ENCODE peak calls at places on chromosome X, in five cellular contexts. C is HCT116, Z is endodermal cell, V is heart right ventricle, L is cardiac muscle cell. T is an unnamed sample.

GRCh38 chrX:108511721-108512120 is 72.1 kb downstream of the COL4A5 start:
- DNase-seq in C (no peak), Z (no peak), V (no peak), L (peak), T (no peak)

GRCh38 chrX:128408842-128409241 is 356.6 kb upstream of the ACTRT1 start:
- DNase-seq in C (no peak), Z (no peak), V (no peak), L (no peak), T (no peak)

GRCh38 chrX:298993-299392 is 17.8 kb downstream of the PLCXD1 start:
- DNase-seq in C (no peak), Z (no peak), V (no peak), L (no peak), T (no peak)

GRCh38 chrX:135421932-135422809 is at the start of gene SMIM10L2A:
- DNase-seq in C (no peak), Z (peak), V (no peak), L (no peak), T (no peak)

GRCh38 chrX:42818151-42818921 is 40.4 kb upstream of the PPP1R2C start:
- DNase-seq in C (no peak), Z (peak), V (no peak), L (no peak), T (no peak)

GRCh38 chrX:1450381-1451161 is 2.1 kb downstream of the ASMTL start:
- DNase-seq in C (no peak), Z (peak), V (no peak), L (no peak), T (no peak)

GRCh38 chrX:13938053-13938765 is 91.5 kb downstream of the GEMIN8 start:
- DNase-seq in C (no peak), Z (peak), V (peak), L (peak), T (no peak)

GRCh38 chrX:19225906-19226305 is 103.6 kb upstream of the ADGRG2 start:
- DNase-seq in C (no peak), Z (peak), V (no peak), L (peak), T (peak)

GRCh38 chrX:46582325-46582724 is 8.8 kb downstream of the CHST7 start:
- DNase-seq in C (peak), Z (no peak), V (no peak), L (peak), T (peak)

GRCh38 chrX:23901805-23902204 is 5.9 kb downstream of the APOO start:
- DNase-seq in C (peak), Z (peak), V (peak), L (peak), T (peak)

GRCh38 chrX:15336023-15336413 is 695 bp upstream of the PIGA start:
- DNase-seq in C (no peak), Z (no peak), V (no peak), L (peak), T (peak)

GRCh38 chrX:117972681-117973080 is 143.9 kb downstream of the KLHL13 start:
- DNase-seq in C (no peak), Z (peak), V (peak), L (no peak), T (no peak)

GRCh38 chrX:51614353-51614752 is 4.4 kb downstream of the CENPVL3 start:
- DNase-seq in C (peak), Z (peak), V (no peak), L (peak), T (peak)

GRCh38 chrX:84182521-84182920 is 5.5 kb downstream of the RPS6KA6 start:
- DNase-seq in C (no peak), Z (no peak), V (no peak), L (no peak), T (no peak)

GRCh38 chrX:112612558-112612957 is 67.2 kb downstream of the LHFPL1 start:
- DNase-seq in C (no peak), Z (no peak), V (no peak), L (no peak), T (no peak)

GRCh38 chrX:115400960-115401359 is 111.4 kb downstream of the LUZP4 start:
- DNase-seq in C (no peak), Z (peak), V (no peak), L (no peak), T (no peak)

GRCh38 chrX:151151668-151152267 is 24.6 kb upstream of the GPR50 start:
- DNase-seq in C (peak), Z (peak), V (peak), L (peak), T (peak)

GRCh38 chrX:15468036-15468435 is 25.1 kb downstream of the PIR start:
- DNase-seq in C (no peak), Z (peak), V (no peak), L (peak), T (peak)

GRCh38 chrX:45322382-45322781 is 121.7 kb upstream of the DIPK2B start:
- DNase-seq in C (peak), Z (peak), V (peak), L (peak), T (peak)

GRCh38 chrX:121782976-121783375 is 735.6 kb downstream of the GLUD2 start:
- DNase-seq in C (no peak), Z (no peak), V (no peak), L (no peak), T (no peak)

GRCh38 chrX:136806891-136807410 is 26.2 kb upstream of the ARHGEF6 start:
- DNase-seq in C (no peak), Z (no peak), V (no peak), L (no peak), T (no peak)

GRCh38 chrX:70171636-70172035 is 5.6 kb upstream of the DGAT2L6 start:
- DNase-seq in C (no peak), Z (no peak), V (no peak), L (no peak), T (peak)

GRCh38 chrX:24842486-24842885 is 148.8 kb downstream of the POLA1 start:
- DNase-seq in C (no peak), Z (no peak), V (no peak), L (no peak), T (no peak)

GRCh38 chrX:65874110-65874509 is 165.8 kb downstream of the VSIG4 start:
- DNase-seq in C (no peak), Z (peak), V (no peak), L (no peak), T (no peak)

GRCh38 chrX:138082881-138083280 is 517.0 kb downstream of the ZIC3 start:
- DNase-seq in C (no peak), Z (no peak), V (no peak), L (no peak), T (peak)

GRCh38 chrX:39577976-39578962 is 519.5 kb downstream of the BCOR start:
- DNase-seq in C (no peak), Z (no peak), V (peak), L (peak), T (no peak)

GRCh38 chrX:117095393-117095792 is 632.6 kb upstream of the CT83 start:
- DNase-seq in C (no peak), Z (no peak), V (no peak), L (no peak), T (no peak)

GRCh38 chrX:139828037-139828436 is 104.8 kb downstream of the ATP11C start:
- DNase-seq in C (no peak), Z (no peak), V (no peak), L (no peak), T (peak)

GRCh38 chrX:68989865-68990606 is 161.2 kb downstream of the EFNB1 start:
- DNase-seq in C (no peak), Z (peak), V (peak), L (peak), T (no peak)

GRCh38 chrX:109830704-109831206 is 97.7 kb upstream of the ACSL4 start:
- DNase-seq in C (no peak), Z (no peak), V (no peak), L (peak), T (peak)

GRCh38 chrX:24260827-24261550 is 52.9 kb downstream of the SUPT20HL2 start:
- DNase-seq in C (no peak), Z (no peak), V (peak), L (peak), T (no peak)

GRCh38 chrX:619812-620493 is 10.6 kb upstream of the SHOX start:
- DNase-seq in C (no peak), Z (peak), V (no peak), L (no peak), T (no peak)

GRCh38 chrX:47158131-47158530 is 13.1 kb downstream of the RBM10 start:
- DNase-seq in C (no peak), Z (peak), V (no peak), L (no peak), T (no peak)

GRCh38 chrX:140299411-140299810 is 205.5 kb downstream of the SOX3 start:
- DNase-seq in C (no peak), Z (no peak), V (no peak), L (no peak), T (no peak)

DNA sequence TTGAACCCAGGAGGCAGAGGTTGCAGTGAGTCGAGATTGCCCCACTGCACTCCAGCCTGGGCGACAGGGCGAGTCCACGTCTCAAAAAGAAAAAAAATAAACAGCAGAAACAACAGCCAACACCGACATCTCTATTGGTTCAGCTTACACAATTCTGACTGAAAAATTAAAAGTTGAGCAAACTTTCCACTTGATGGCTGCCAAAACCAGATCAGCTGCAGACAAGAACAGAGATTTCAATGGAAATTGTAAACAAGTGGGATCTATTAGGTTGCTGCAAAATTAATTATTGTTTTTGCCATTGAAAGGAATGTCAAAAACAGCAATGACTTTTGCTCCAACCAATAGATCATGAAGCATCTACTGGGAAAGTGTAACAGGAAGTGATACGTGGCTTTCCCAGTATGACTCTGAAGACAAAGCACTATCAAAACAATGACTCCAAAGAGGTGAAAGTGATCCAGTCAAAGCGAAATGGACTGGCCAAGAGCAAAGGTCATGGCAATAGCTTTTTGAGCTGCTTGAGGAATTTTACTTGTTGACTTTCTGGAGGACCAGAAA is 26.3 kb downstream of the UPF3B start:
- DNase-seq in C (no peak), Z (no peak), V (no peak), L (peak), T (peak)
- H3K4me3 ChIP-seq in C (no peak), Z (no peak), V (no peak), L (no peak), T (no peak)

GRCh38 chrX:123210252-123210651 is 26.2 kb downstream of the GRIA3 start:
- DNase-seq in C (no peak), Z (no peak), V (no peak), L (no peak), T (no peak)
- TF ChIP-seq CTCF in C (no peak), Z (no peak), V (no peak), L (no peak), T (no peak)

GRCh38 chrX:152958047-152958446 is 35.9 kb downstream of the PNMA5 start:
- DNase-seq in C (no peak), Z (no peak), V (no peak), L (peak), T (no peak)
- H3K4me3 ChIP-seq in C (peak), Z (no peak), V (peak), L (no peak), T (no peak)

GRCh38 chrX:123222920-123223319 is 38.8 kb downstream of the GRIA3 start:
- DNase-seq in C (no peak), Z (no peak), V (no peak), L (no peak), T (no peak)
- TF ChIP-seq CTCF in C (no peak), Z (no peak), V (no peak), L (no peak), T (no peak)

GRCh38 chrX:154488336-154489075 is 1.9 kb downstream of the SLC10A3 start:
- DNase-seq in C (no peak), Z (no peak), V (no peak), L (no peak), T (no peak)
- H3K4me3 ChIP-seq in C (no peak), Z (no peak), V (no peak), L (no peak), T (no peak)

GRCh38 chrX:149871940-149872339 is 9.0 kb upstream of the MAGEA8 start:
- DNase-seq in C (peak), Z (peak), V (peak), L (peak), T (peak)
- TF ChIP-seq CTCF in C (peak), Z (peak), V (peak), L (peak), T (peak)

DNA sequence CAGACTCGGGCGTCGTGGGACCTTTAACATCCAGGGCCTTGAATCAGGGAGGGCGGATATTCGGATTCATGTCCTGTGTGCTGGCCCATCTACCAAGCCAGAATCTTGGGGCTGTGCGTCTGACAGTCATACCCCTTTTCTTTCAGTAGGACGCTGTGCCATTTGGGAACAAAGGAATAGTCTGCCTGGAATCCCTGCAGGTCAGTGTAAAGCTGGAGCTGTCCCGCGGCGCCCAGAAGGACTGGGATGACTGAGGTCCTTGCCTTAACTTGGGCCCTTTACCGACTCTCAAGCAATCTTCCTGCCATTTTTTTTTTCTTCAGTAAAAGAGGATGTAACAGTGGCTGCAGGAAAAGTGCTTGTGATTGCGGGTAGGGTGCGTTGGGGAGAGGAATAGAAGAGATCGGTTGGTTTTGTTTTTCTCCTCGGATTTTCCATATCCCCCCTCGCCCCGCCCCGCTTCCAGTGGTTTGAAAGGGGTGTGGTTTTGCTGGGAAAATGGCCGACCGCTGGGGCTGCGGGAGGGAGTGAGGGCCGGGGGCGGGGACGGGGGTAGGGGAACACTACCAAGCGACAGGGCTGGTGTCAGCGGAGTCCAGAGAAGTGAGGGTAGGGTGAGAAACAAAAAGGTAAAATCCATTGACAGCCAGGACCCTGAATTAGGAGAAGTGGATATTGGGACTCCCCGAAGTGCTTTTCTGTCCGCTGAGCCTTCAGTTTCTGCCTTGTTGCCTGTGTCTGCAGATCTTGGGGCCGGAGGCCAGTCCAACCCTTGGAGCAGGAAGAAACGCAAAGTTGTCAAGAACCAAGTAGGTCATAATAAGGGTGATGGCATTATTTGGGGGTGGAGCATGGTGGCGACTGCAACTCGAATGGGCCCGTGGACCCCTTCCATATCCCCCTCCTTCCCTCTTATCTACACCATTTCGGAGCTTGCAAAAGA is 749 bp downstream of the ARMCX1 start:
- DNase-seq in C (no peak), Z (peak), V (peak), L (peak), T (peak)
- H3K4me3 ChIP-seq in C (no peak), Z (peak), V (peak), L (peak), T (peak)

DNA sequence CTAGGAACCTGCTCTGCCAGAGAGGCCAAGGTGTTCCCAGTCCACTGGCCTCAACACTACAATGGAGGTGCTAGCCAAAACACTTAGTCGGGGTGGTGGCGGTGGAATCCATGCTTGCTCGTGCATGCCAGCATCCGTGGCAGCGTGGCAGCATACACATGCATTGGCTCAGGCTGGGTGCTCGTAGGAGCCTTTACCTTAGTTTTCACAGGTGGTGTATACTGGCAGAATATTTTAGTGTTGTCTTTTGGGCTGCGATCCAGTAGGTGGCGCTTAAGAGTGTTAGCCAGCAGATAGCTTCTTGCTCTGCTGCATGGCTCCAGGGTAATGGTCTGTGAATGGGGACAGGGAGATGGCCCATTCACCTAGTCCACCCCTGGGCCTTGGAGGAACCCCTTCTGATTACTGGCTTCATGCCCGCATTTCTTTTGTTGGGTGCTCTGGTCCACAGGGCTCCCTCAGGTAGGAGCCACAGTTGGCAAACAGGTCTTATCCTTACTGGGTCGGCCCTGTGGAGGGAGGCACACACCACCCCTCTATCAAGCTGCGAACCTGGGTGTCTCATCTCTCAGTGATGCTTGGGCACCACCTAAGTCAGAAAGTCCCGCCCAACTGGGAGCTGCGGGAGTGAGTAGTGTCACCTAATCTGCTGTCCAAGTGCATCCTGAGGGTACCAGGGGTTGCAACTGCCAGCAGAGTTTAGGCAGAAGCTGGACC is 40.0 kb downstream of the RIPPLY1 start:
- DNase-seq in C (peak), Z (peak), V (no peak), L (peak), T (peak)
- TF ChIP-seq CTCF in C (peak), Z (peak), V (peak), L (peak), T (peak)

DNA sequence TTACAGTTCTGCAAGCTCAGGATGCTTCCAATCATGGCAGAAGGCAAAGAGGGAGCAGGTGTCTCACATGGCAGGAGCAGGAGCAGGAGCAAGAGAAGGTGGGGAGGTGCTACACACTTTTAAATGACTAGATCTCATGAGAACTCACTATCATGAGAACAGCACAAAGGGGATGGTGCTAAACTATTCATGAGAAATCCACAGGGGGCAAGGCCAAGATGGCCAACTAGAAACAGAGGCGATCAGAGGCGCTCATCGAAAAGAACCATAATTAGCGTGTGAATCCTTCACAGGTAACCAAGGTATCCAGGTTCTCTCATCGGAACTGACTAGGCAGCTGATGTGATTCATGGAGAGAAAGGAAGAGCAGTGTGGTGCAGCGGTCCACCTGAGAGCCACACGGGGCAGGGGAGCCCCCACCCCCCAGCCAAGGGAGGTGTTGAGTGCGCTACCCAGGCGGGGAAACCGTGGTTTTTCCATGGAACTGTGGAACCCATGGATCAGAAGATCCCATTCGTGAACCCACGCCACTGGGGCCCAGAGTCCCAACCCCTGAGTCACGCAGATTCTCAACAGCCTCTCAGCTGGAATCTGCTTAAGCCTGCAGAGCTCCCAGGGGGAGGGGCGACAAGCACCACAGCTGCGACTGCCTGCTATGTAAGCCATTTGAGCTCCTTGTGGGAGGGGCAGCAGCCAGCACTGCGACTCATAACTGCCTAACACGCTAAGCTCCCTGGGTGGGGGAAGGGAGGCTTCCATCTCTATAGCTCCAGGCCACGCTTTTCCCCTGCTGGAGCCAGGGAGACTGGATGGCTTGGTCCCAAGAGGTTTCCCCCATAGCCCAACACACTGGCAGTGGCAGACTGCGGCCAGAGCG is 46.7 kb downstream of the FGF16 start:
- DNase-seq in C (no peak), Z (peak), V (no peak), L (peak), T (peak)
- H3K4me3 ChIP-seq in C (no peak), Z (peak), V (no peak), L (no peak), T (no peak)

DNA sequence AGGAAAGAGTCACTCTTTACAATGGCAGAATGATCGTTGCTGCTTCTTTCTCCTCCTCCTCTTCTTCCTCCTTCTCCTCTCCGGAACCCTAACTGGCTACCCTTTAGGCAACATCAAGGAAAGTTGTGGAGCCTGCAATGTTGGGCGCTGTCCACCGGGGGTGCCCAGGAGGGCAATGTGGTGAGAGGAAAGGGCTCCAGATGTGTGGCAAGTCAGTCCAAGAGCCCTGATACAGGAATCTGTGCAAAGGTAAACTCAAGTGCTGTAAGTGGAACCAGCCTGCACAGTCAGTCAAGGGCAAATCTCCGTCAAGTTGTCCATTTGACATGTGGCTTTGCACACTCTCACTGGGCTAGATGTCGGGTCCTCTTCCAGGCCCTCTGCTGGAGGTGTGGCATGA is 2.8 kb downstream of the RTL5 start:
- DNase-seq in C (no peak), Z (peak), V (no peak), L (peak), T (no peak)
- TF ChIP-seq CTCF in C (peak), Z (peak), V (peak), L (peak), T (peak)